ENCODE peak calls at places on chromosomes 4 and X, in five cellular contexts. B is GM12865, Y is adrenal gland, J is brain microvascular endothelial cell, V is foreskin keratinocyte. A is an unnamed sample.
A peak's percentile ranks its signal among the peaks of the same experiment; 100 is the strongest.

GRCh38 chrX:84123585-84123984 is 64.4 kb downstream of the RPS6KA6 start:
- DNase-seq in B (no peak), Y (no peak), J (no peak), V (peak; percentile 73), A (no peak)

GRCh38 chr4:140851804-140852203 is 95.6 kb upstream of the TBC1D9 start:
- DNase-seq in B (no peak), Y (no peak), J (no peak), V (no peak), A (no peak)

GRCh38 chr4:83150563-83151330 is 36.2 kb upstream of the PLAC8 start:
- DNase-seq in B (no peak), Y (no peak), J (peak; percentile 19), V (peak; percentile 50), A (no peak)

GRCh38 chr4:164440196-164440595 is 313.7 kb upstream of the SMIM31 start:
- DNase-seq in B (no peak), Y (no peak), J (peak; percentile 78), V (peak; percentile 92), A (no peak)

GRCh38 chrX:129035180-129035579 is 488.1 kb downstream of the SMARCA1 start:
- DNase-seq in B (no peak), Y (no peak), J (no peak), V (no peak), A (no peak)

GRCh38 chr4:73221734-73222133 is 36.9 kb downstream of the ANKRD17 start:
- DNase-seq in B (no peak), Y (no peak), J (no peak), V (no peak), A (no peak)

GRCh38 chrX:47992093-47992375 is 11.8 kb downstream of the ZNF182 start:
- DNase-seq in B (no peak), Y (no peak), J (no peak), V (no peak), A (no peak)

GRCh38 chr4:185304541-185304940 is 91.2 kb downstream of the LRP2BP start:
- DNase-seq in B (no peak), Y (no peak), J (no peak), V (no peak), A (no peak)

GRCh38 chrX:70504772-70505450 is 60.3 kb downstream of the DLG3 start:
- DNase-seq in B (peak; percentile 24), Y (no peak), J (no peak), V (no peak), A (no peak)

GRCh38 chr4:108644237-108644636 is 6.2 kb upstream of the OSTC start:
- DNase-seq in B (no peak), Y (no peak), J (no peak), V (peak; percentile 73), A (no peak)

GRCh38 chr4:177484613-177485021 is 42.4 kb upstream of the AGA start:
- DNase-seq in B (no peak), Y (no peak), J (peak; percentile 40), V (peak; percentile 97), A (no peak)

GRCh38 chr4:76950846-76951321 is 1.3 kb downstream of the SEPTIN11 start:
- DNase-seq in B (peak; percentile 49), Y (no peak), J (no peak), V (peak; percentile 48), A (no peak)

GRCh38 chrX:56564182-56564885 is 907 bp downstream of the UBQLN2 start:
- DNase-seq in B (peak; percentile 34), Y (peak; percentile 29), J (peak; percentile 6), V (peak; percentile 80), A (no peak)

GRCh38 chr4:72564184-72564583 is 4.8 kb downstream of the ADAMTS3 start:
- DNase-seq in B (no peak), Y (no peak), J (no peak), V (peak; percentile 87), A (no peak)

GRCh38 chrX:98141466-98141865 is 1257.8 kb downstream of the RPA4 start:
- DNase-seq in B (no peak), Y (no peak), J (no peak), V (no peak), A (no peak)

GRCh38 chrX:1212532-1212931 is at the start of gene CRLF2:
- DNase-seq in B (peak; percentile 86), Y (no peak), J (no peak), V (no peak), A (no peak)

GRCh38 chrX:109732319-109732779 is 708 bp downstream of the ACSL4 start:
- DNase-seq in B (peak; percentile 33), Y (peak; percentile 26), J (no peak), V (peak; percentile 58), A (no peak)

GRCh38 chr4:77031544-77031943 is 44.2 kb downstream of the CCNI start:
- DNase-seq in B (no peak), Y (no peak), J (no peak), V (no peak), A (no peak)

GRCh38 chrX:24025741-24026402 is 1.1 kb downstream of the KLHL15 start:
- DNase-seq in B (peak; percentile 47), Y (peak; percentile 45), J (peak; percentile 16), V (peak; percentile 36), A (peak; percentile 51)

GRCh38 chrX:119118780-119119395 is 8.7 kb downstream of the KIAA1210 start:
- DNase-seq in B (peak; percentile 57), Y (peak; percentile 62), J (peak; percentile 40), V (peak; percentile 4), A (peak; percentile 50)

GRCh38 chr4:3820016-3820805 is 54.0 kb downstream of the ADRA2C start:
- DNase-seq in B (no peak), Y (no peak), J (no peak), V (no peak), A (no peak)

GRCh38 chrX:131802836-131803626 is 220.1 kb upstream of the STK26 start:
- DNase-seq in B (peak; percentile 40), Y (peak; percentile 85), J (no peak), V (no peak), A (peak; percentile 80)

GRCh38 chr4:83356899-83357661 is 22.4 kb upstream of the HPSE start:
- DNase-seq in B (peak; percentile 9), Y (no peak), J (peak; percentile 79), V (peak; percentile 93), A (no peak)

GRCh38 chr4:101136373-101137370 is 210.7 kb downstream of the PPP3CA start:
- DNase-seq in B (no peak), Y (no peak), J (no peak), V (no peak), A (no peak)

GRCh38 chr4:69321153-69321729 is 41.0 kb downstream of the UGT2B28 start:
- DNase-seq in B (no peak), Y (no peak), J (no peak), V (peak; percentile 40), A (peak; percentile 56)

GRCh38 chr4:67531349-67531748 is 14.0 kb downstream of the CENPC start:
- DNase-seq in B (no peak), Y (no peak), J (no peak), V (no peak), A (no peak)

GRCh38 chr4:31461425-31461824 is 741.3 kb downstream of the PCDH7 start:
- DNase-seq in B (no peak), Y (no peak), J (peak; percentile 48), V (peak; percentile 92), A (no peak)

GRCh38 chr4:159290321-159291030 is 187.6 kb downstream of the RAPGEF2 start:
- DNase-seq in B (no peak), Y (no peak), J (peak; percentile 59), V (peak; percentile 80), A (no peak)

GRCh38 chrX:30659421-30659820 is 6.2 kb downstream of the GK start:
- DNase-seq in B (no peak), Y (no peak), J (peak; percentile 76), V (peak; percentile 86), A (no peak)

GRCh38 chr4:3466691-3467600 is 3.8 kb downstream of the DOK7 start:
- DNase-seq in B (no peak), Y (no peak), J (no peak), V (no peak), A (no peak)

GRCh38 chr4:42460043-42460442 is 62.8 kb downstream of the SHISA3 start:
- DNase-seq in B (peak; percentile 74), Y (no peak), J (no peak), V (no peak), A (no peak)

GRCh38 chr4:6493668-6494304 is 21.4 kb upstream of the PPP2R2C start:
- DNase-seq in B (no peak), Y (no peak), J (no peak), V (peak; percentile 60), A (no peak)

GRCh38 chr4:72933029-72933428 is 136.5 kb downstream of the COX18 start:
- DNase-seq in B (no peak), Y (no peak), J (no peak), V (peak; percentile 26), A (no peak)

GRCh38 chrX:11427082-11428033 is 134.1 kb downstream of the AMELX start:
- DNase-seq in B (peak; percentile 62), Y (peak; percentile 22), J (no peak), V (no peak), A (no peak)
- TF ChIP-seq CTCF in B (peak; percentile 40), Y (peak; percentile 27), J (peak; percentile 64), V (peak; percentile 15), A (no peak)

GRCh38 chrX:50100188-50100587 is 100.6 kb downstream of the AKAP4 start:
- DNase-seq in B (peak; percentile 4), Y (no peak), J (no peak), V (peak; percentile 1), A (no peak)
- TF ChIP-seq CTCF in B (peak; percentile 8), Y (peak; percentile 49), J (peak; percentile 26), V (peak; percentile 47), A (no peak)

DNA sequence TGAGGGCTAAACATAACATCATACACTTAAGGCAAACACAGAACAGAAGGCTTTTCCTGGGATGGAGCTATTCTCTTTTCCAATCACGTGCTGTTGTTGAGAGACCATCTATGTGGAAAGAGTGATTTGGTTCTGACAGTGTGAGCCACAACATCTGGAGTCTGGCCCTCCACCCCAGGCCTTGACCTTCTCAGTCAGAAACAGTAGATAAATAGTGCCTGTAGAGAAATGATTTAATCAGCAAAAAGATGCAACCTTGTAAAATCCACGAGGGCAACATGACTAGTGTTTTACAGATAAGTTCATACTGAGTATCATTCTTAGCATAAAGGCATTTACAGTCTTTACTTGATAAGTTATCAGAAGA is 10.8 kb upstream of the SFRP2 start:
- DNase-seq in B (no peak), Y (no peak), J (no peak), V (no peak), A (no peak)
- TF ChIP-seq CTCF in B (no peak), Y (no peak), J (no peak), V (no peak), A (no peak)

GRCh38 chrX:38458071-38458470 is 103.3 kb upstream of the TSPAN7 start:
- DNase-seq in B (no peak), Y (no peak), J (no peak), V (peak; percentile 1), A (no peak)
- TF ChIP-seq CTCF in B (no peak), Y (peak; percentile 20), J (no peak), V (peak; percentile 43), A (no peak)

GRCh38 chrX:54891573-54891972 is 29.1 kb upstream of the TRO start:
- DNase-seq in B (peak; percentile 32), Y (peak; percentile 31), J (peak; percentile 48), V (peak; percentile 37), A (no peak)
- TF ChIP-seq CTCF in B (peak; percentile 30), Y (peak; percentile 42), J (peak; percentile 53), V (peak; percentile 62), A (peak; percentile 23)

GRCh38 chr4:14130551-14130950 is 503.0 kb upstream of the BOD1L1 start:
- DNase-seq in B (no peak), Y (no peak), J (peak; percentile 11), V (peak; percentile 10), A (no peak)
- TF ChIP-seq CTCF in B (no peak), Y (no peak), J (no peak), V (no peak), A (no peak)

A was measured in breast epithelium.